ENCODE peak calls at places on chromosomes 13 and 19, in six cellular contexts. J is progenitor cell of endocrine pancreas, K is suprapubic skin, P is mucosa of descending colon, D is epithelial cell of esophagus, O is GM12865. Z is an unnamed sample.

GRCh38 chr19:10551698-10552301 is 8.1 kb downstream of the ATG4D start:
- DNase-seq in K (no peak), P (no peak), J (no peak), O (peak), D (peak), Z (peak)

GRCh38 chr19:40217921-40218890 is at the start of gene TTC9B:
- DNase-seq in O (peak), P (no peak), K (no peak), J (no peak), D (no peak), Z (peak)

GRCh38 chr19:16575861-16576689 is 3.9 kb upstream of the SLC35E1 start:
- DNase-seq in P (no peak), O (no peak), J (no peak), K (no peak), D (no peak), Z (no peak)

GRCh38 chr13:33976965-33977364 is 159.0 kb downstream of the RFC3 start:
- DNase-seq in O (no peak), D (peak), P (no peak), K (no peak), J (no peak), Z (no peak)

GRCh38 chr13:113820813-113821651 is 42.8 kb downstream of the GAS6 start:
- DNase-seq in J (no peak), O (no peak), D (peak), P (peak), K (peak), Z (no peak)

GRCh38 chr13:30968734-30969335 is 36.4 kb downstream of the TEX26 start:
- DNase-seq in J (no peak), O (no peak), D (peak), K (no peak), P (no peak), Z (no peak)

GRCh38 chr13:49421391-49421790 is 22.5 kb downstream of the CAB39L start:
- DNase-seq in O (peak), K (no peak), D (peak), J (no peak), P (no peak), Z (peak)

GRCh38 chr19:17026041-17026658 is 460 bp downstream of the CPAMD8 start:
- DNase-seq in O (no peak), K (no peak), P (no peak), D (no peak), J (peak), Z (no peak)

GRCh38 chr19:7013678-7014077 is 7.6 kb downstream of the MBD3L2B start:
- DNase-seq in P (no peak), J (no peak), D (peak), K (no peak), O (peak), Z (no peak)

GRCh38 chr19:33490041-33490451 is 31.5 kb downstream of the PEPD start:
- DNase-seq in K (peak), J (no peak), P (no peak), D (no peak), O (no peak), Z (no peak)

GRCh38 chr19:16161848-16162247 is 11.5 kb downstream of the CIB3 start:
- DNase-seq in K (no peak), P (no peak), D (peak), J (no peak), O (no peak), Z (no peak)

GRCh38 chr13:100361504-100361903 is 227.1 kb downstream of the GGACT start:
- DNase-seq in P (no peak), J (no peak), O (no peak), K (no peak), D (peak), Z (no peak)

GRCh38 chr19:49491804-49492572 is 4.2 kb upstream of the RPS11 start:
- DNase-seq in J (no peak), O (no peak), P (no peak), D (no peak), K (no peak), Z (no peak)

GRCh38 chr13:40681341-40682051 is 15.1 kb upstream of the FOXO1 start:
- DNase-seq in J (no peak), K (no peak), P (no peak), O (no peak), D (no peak), Z (no peak)

GRCh38 chr13:68506888-68507551 is 1276.9 kb upstream of the PCDH9 start:
- DNase-seq in P (no peak), O (no peak), K (no peak), J (no peak), D (no peak), Z (no peak)

GRCh38 chr13:105338044-105338443 is 1197.4 kb downstream of the EFNB2 start:
- DNase-seq in P (no peak), J (no peak), D (no peak), K (no peak), O (no peak), Z (no peak)

GRCh38 chr13:77749481-77749880 is 52.0 kb downstream of the SLAIN1 start:
- DNase-seq in O (no peak), P (no peak), K (no peak), D (no peak), J (no peak), Z (no peak)

GRCh38 chr19:47240996-47241918 is 10.3 kb upstream of the BBC3 start:
- DNase-seq in O (peak), J (peak), K (peak), D (peak), P (peak), Z (peak)

GRCh38 chr13:34258646-34259386 is 440.9 kb downstream of the RFC3 start:
- DNase-seq in O (no peak), J (no peak), D (no peak), P (no peak), K (no peak), Z (no peak)

GRCh38 chr13:98476538-98476966 is 100.4 kb downstream of the STK24 start:
- DNase-seq in O (peak), K (peak), P (peak), J (no peak), D (peak), Z (peak)

GRCh38 chr19:33872445-33873320 is 76.0 kb downstream of the KCTD15 start:
- DNase-seq in J (no peak), O (no peak), K (no peak), D (peak), P (no peak), Z (no peak)

GRCh38 chr13:95301135-95301946 is at the start of gene ABCC4:
- DNase-seq in K (peak), D (peak), J (peak), P (peak), O (peak), Z (peak)

DNA sequence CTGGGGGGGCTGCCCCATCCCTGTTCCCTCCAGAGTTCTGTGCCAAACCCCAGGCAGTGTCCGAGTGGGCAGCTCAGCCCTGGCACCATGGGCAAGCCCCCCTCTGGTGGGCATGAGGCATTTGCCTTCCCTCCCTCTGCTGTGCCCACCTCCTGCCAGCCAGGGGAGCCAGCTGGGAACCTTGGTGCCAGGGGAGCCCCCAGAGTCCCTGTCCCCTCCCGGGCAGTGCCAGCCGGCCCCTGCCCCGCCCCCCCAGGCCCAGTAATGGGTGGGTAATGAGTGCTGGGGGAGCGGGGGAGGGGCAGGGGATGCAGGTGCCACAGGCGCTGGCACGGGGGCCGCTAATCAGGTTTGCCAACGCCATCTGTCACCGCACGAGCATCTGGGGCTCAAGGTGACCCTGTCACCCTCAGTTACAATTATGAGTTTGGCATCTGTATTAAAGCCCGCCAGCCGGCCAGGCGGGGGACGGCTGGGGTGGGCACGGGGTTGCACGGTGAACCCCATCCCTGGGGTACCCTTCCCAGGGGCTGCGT is 5.9 kb downstream of the DAND5 start:
- DNase-seq in O (no peak), P (no peak), J (no peak), D (no peak), K (no peak), Z (no peak)
- TF ChIP-seq CTCF in O (no peak), P (no peak), J (no peak), D (no peak), K (no peak), Z (no peak)

GRCh38 chr13:28327761-28328607 is 166.9 kb downstream of the FLT1 start:
- DNase-seq in D (no peak), J (no peak), K (no peak), P (no peak), O (no peak), Z (no peak)

GRCh38 chr13:28333204-28333900 is 161.6 kb downstream of the FLT1 start:
- DNase-seq in P (no peak), O (no peak), J (no peak), K (no peak), D (no peak), Z (peak)

GRCh38 chr13:28326081-28326480 is 168.8 kb downstream of the FLT1 start:
- DNase-seq in J (no peak), D (no peak), O (no peak), K (no peak), P (no peak), Z (no peak)

GRCh38 chr13:28325022-28325421 is 169.9 kb downstream of the FLT1 start:
- DNase-seq in K (no peak), O (no peak), J (no peak), D (no peak), P (no peak), Z (no peak)

DNA sequence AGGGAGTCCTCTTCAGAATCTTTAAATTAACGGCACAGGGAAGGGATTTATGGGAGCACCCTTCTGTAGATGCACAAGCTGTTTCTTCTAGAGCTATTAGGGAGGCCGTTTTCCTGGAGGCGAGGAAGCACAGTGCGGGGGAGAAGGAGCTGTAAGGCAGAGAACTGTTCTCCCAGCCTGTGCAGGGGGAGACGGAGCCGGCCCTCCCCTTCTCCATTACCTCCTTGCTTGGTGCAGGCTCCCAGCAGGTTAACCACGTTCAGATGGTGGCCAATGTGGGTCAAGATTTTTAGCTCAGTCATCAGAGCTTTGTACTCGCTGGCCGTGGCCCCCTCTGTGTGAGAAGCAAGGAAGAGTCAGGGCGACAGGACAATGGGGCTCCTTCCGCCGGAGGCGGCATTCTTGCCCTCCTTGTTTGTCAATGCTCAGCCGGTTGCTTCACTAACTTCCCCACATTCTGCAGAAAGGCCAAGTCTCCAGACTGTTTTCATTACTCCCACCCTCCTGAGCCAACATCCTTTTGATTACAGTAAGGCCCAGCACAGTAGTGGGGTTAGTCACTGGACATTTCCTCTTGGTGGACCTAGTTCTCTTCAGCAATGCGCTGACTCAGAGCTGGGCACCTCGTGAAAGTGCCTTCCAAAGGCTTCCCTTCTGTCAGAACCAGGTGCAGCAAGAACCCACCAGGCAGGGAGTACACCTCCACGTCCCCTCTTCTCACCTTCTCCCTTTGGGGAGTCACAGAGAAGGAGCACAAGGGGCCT is 165.4 kb downstream of the FLT1 start:
- DNase-seq in D (peak), J (no peak), O (no peak), P (no peak), K (no peak), Z (no peak)
- TF ChIP-seq CTCF in D (no peak), J (no peak), O (no peak), P (no peak), K (no peak), Z (no peak)

GRCh38 chr13:96994030-96994848 is at the start of gene OXGR1:
- DNase-seq in O (no peak), K (no peak), D (no peak), J (peak), P (peak), Z (no peak)
- TF ChIP-seq CTCF in O (no peak), K (no peak), D (no peak), J (no peak), P (no peak), Z (no peak)

DNA sequence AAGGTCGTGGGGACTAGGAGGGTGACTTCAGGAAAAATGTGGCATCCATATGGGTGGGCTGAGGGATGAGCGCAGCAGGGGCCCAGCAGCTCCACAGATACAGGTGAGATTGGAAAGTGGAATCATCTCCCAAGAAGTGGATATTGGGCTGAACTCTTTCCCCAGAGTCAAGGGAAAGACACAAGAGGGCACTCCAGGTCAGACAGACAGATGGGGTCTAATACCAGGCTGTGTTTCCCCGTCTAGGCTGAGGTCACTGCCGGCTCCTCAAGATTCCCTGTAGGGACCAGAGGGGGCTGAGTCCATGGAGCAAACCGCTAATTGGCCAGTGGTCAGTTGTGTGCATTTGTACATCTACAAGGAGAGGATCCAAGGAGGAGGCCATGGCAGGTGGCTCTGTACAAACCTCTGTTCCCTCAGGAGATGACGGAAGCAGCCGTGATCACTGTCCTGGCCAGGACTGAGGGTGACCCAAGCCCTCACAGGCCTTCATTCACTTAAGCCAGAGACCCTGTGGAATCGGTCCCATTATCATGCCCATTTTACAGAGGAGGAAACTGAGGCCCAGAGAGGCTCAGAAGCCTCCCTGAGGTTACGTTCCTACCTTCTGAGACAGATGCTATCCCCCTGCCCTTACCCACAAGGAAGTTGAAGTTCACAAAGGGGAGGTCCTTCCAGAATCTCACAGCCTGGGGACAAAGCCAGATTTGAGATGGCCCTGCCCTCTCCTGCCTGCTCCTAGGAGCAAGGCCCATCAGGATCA is 14.9 kb upstream of the IGLON5 start:
- DNase-seq in P (no peak), K (no peak), D (no peak), J (no peak), O (no peak), Z (no peak)
- TF ChIP-seq CTCF in P (no peak), K (no peak), D (no peak), J (no peak), O (peak), Z (no peak)